ENCODE peak calls at places on chromosomes 11 and 22, in four cellular contexts. A is HFF-Myc, O is astrocyte of the spinal cord, F is fibroblast of mammary gland. Z is an unnamed sample.

GRCh38 chr11:13292970-13293369 is 15.4 kb downstream of the BMAL1 start:
- DNase-seq in A (no peak), O (no peak), F (no peak), Z (no peak)

GRCh38 chr11:104665631-104666030 is 232.6 kb downstream of the CASP12 start:
- DNase-seq in A (no peak), O (peak), F (peak), Z (peak)

GRCh38 chr11:27718853-27719574 is 18.8 kb upstream of the BDNF start:
- DNase-seq in A (no peak), O (peak), F (no peak), Z (no peak)

GRCh38 chr11:76086713-76087635 is 119.3 kb downstream of the WNT11 start:
- DNase-seq in A (no peak), O (peak), F (peak), Z (peak)

GRCh38 chr11:130908770-130909625 is 7.3 kb downstream of the SNX19 start:
- DNase-seq in A (no peak), O (peak), F (peak), Z (peak)

GRCh38 chr11:82216927-82217570 is 516.6 kb downstream of the FAM181B start:
- DNase-seq in A (no peak), O (no peak), F (no peak), Z (no peak)

GRCh38 chr11:120932305-120932905 is 91.5 kb upstream of the TBCEL start:
- DNase-seq in A (no peak), O (no peak), F (no peak), Z (no peak)

GRCh38 chr11:119774180-119774763 is 45.3 kb upstream of the NECTIN1 start:
- DNase-seq in A (no peak), O (no peak), F (peak), Z (no peak)

GRCh38 chr22:48331266-48331665 is 1496.4 kb downstream of the BRD1 start:
- DNase-seq in A (no peak), O (no peak), F (no peak), Z (no peak)

GRCh38 chr11:7571640-7572000 is 57.8 kb downstream of the PPFIBP2 start:
- DNase-seq in A (no peak), O (peak), F (peak), Z (peak)

GRCh38 chr11:35335226-35335625 is 84.1 kb downstream of the SLC1A2 start:
- DNase-seq in A (no peak), O (no peak), F (peak), Z (no peak)

GRCh38 chr11:113440816-113441215 is 34.4 kb downstream of the DRD2 start:
- DNase-seq in A (no peak), O (no peak), F (no peak), Z (no peak)

GRCh38 chr11:115530752-115531151 is 26.5 kb upstream of the CADM1 start:
- DNase-seq in A (no peak), O (no peak), F (no peak), Z (no peak)

GRCh38 chr22:37428649-37429586 is 1.6 kb upstream of the ELFN2 start:
- DNase-seq in A (peak), O (peak), F (peak), Z (no peak)

GRCh38 chr11:106381895-106382294 is 304.4 kb downstream of the AASDHPPT start:
- DNase-seq in A (no peak), O (no peak), F (no peak), Z (no peak)

GRCh38 chr11:66275984-66276612 is 1.9 kb upstream of the CNIH2 start:
- DNase-seq in A (no peak), O (no peak), F (no peak), Z (no peak)

GRCh38 chr22:47125603-47126002 is 363.2 kb downstream of the TBC1D22A start:
- DNase-seq in A (no peak), O (no peak), F (peak), Z (no peak)

GRCh38 chr11:8672346-8672745 is 10.1 kb downstream of the TRIM66 start:
- DNase-seq in A (no peak), O (no peak), F (no peak), Z (no peak)

GRCh38 chr11:61539009-61539408 is 30.5 kb downstream of the LRRC10B start:
- DNase-seq in A (no peak), O (no peak), F (no peak), Z (no peak)
- H3K4me3 ChIP-seq in A (no peak), O (no peak), F (no peak), Z (no peak)

GRCh38 chr22:31215018-31215535 is 3.0 kb downstream of the LIMK2 start:
- DNase-seq in A (no peak), O (no peak), F (no peak), Z (no peak)

GRCh38 chr22:31211862-31212730 is at the start of gene LIMK2:
- DNase-seq in A (peak), O (peak), F (peak), Z (peak)

GRCh38 chr22:31212783-31213626 is 907 bp downstream of the LIMK2 start:
- DNase-seq in A (no peak), O (no peak), F (no peak), Z (no peak)

GRCh38 chr22:31210830-31211503 is 1.1 kb upstream of the LIMK2 start:
- DNase-seq in A (no peak), O (no peak), F (peak), Z (no peak)

GRCh38 chr22:31211504-31211861 is 615 bp upstream of the LIMK2 start:
- DNase-seq in A (no peak), O (no peak), F (peak), Z (no peak)
- H3K4me3 ChIP-seq in A (peak), O (peak), F (peak), Z (peak)

GRCh38 chr11:33735166-33735425 is 1.1 kb downstream of the CD59 start:
- DNase-seq in A (no peak), O (no peak), F (no peak), Z (no peak)

GRCh38 chr11:33734441-33735165 is 1.6 kb downstream of the CD59 start:
- DNase-seq in A (no peak), O (peak), F (peak), Z (peak)

GRCh38 chr11:33732176-33732575 is 4.0 kb downstream of the CD59 start:
- DNase-seq in A (no peak), O (no peak), F (no peak), Z (no peak)

GRCh38 chr11:33735426-33736147 is 636 bp downstream of the CD59 start:
- DNase-seq in A (no peak), O (peak), F (no peak), Z (no peak)

GRCh38 chr11:33733978-33734377 is 2.2 kb downstream of the CD59 start:
- DNase-seq in A (no peak), O (no peak), F (no peak), Z (no peak)
- H3K4me3 ChIP-seq in A (peak), O (peak), F (peak), Z (peak)

GRCh38 chr11:69483170-69483569 is 1.7 kb downstream of the LINC01488 start:
- DNase-seq in A (no peak), O (no peak), F (no peak), Z (no peak)
- H3K4me3 ChIP-seq in A (no peak), O (no peak), F (no peak), Z (no peak)

DNA sequence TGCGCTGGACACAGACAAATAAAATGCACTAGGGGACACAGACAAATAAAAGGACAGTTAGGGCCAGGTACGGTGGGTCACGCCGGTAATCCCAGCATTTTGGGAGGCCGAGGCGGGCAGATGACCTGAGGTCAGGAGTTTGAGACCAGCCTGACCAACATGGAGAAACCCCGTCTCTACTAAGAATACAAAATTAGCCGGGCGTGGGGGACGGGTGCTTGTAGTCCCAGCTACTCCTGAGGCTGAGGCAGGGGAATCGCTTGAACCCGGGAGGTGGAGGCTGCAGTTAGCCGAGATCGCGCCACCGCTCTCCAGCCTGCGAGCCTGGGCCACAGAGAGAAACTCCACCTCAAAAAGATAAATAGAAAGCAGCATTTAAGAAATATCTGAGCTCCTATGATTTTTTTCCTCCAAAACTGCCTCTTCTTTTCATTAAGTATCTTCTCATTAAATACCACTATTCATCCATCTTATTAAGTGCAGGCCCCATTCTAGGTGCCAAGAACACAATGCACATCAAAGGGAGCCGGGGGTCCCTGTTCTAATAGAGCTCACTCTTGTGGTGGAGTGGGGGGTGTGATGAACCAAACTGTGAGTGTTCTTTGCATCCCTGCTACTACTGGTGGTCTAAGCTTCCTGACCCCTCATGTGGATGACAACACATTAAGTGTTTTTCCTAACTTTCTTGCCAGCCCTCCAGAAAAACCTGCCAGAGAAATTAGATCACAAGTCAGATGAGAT is 766 bp upstream of the ZNHIT2 start:
- DNase-seq in A (no peak), O (no peak), F (no peak), Z (no peak)
- H3K4me3 ChIP-seq in A (no peak), O (no peak), F (no peak), Z (no peak)

GRCh38 chr11:99818991-99819390 is 798.2 kb downstream of the CNTN5 start:
- DNase-seq in A (no peak), O (no peak), F (no peak), Z (no peak)
- H3K4me3 ChIP-seq in A (no peak), O (no peak), F (no peak), Z (no peak)

DNA sequence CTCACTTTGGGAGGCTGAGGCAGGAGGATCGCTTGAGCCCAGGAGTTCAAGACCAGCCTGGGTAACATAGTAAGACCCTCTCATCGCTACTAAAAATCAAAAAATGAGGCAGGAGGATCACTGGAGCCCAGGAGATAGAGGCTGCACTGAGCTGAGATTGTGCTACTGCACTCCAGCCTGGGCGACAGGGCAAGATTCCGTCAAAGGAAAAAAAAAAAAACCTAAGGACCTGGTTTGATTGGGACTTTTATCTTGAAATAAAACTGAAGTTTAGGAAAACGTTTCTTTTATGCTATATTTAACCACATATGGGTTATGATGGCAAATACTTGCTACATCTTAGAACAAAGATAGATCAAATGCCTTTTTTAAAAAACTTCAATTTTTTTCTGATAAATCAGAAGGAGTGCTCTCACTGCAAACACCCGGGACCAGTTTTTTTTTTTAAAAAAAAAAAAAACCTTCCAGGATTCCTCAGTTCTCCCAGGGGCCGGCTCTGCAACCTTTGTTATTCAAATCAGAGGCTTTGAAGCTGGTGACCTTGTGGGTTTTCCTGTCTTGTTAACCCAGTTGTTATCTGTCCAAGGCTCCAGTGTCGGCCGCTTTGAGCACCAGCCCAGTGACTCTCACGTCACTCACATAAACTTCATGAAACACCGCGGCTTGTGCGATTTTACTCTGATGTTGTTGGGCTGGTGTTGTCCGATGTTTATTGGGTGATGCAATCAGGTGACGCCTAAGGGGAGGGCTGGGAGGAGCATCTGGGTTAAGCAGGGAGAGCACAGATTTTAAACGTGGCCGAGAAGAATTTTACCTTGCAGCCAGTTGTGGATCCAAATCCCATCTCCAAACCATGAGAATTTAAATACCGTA is 24.7 kb upstream of the SLC22A12 start:
- DNase-seq in A (peak), O (peak), F (peak), Z (peak)
- H3K4me3 ChIP-seq in A (no peak), O (no peak), F (no peak), Z (no peak)

DNA sequence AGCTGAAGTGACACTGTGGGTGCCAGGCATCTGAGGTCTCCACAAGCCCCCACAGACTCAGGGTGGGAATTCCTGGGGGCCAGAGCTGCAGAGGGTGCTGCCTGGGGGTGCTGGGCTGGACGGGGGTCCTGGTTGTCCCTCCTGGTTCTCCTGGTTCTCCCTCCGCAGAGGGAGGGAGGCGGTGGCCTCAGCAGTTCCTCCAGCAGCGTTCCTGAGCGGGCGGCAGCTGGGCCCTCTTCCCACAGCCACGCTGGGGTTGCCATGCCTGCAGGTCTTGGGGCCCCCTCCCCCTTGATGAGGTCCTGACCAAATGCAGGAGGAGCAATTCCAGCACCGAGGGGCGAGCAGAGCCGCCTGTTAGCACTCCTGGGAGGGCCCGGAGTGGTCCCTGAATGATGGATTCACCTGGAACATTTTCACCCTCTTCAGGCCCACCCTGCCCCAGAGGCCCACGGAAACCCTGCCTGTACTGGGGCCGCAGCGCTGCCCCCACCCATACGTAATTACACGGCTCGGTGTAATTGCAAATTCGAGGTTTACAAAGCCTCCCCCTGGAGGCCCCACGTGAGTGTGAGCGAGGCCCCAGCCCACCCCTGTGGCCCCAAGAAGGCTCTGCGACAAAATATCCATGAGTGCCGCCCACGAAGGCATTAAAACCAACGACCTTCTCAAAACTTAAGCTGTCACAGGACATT is 635 bp downstream of the C11orf21 start:
- DNase-seq in A (no peak), O (no peak), F (no peak), Z (no peak)
- H3K4me3 ChIP-seq in A (no peak), O (no peak), F (no peak), Z (no peak)